ENCODE peak calls at places on chromosomes 12 and 14, in five cellular contexts. L is HCT116, K is H1, G is HepG2, A is GM12891. V is an unnamed sample.
A peak's percentile ranks its signal among the peaks of the same experiment; 100 is the strongest.

GRCh38 chr12:51972849-51973273 is 21.4 kb downstream of the ACVR1B start:
- DNase-seq in L (no peak), K (no peak), G (no peak), A (no peak), V (no peak)

GRCh38 chr14:80150301-80150700 is 61.0 kb downstream of the DIO2 start:
- DNase-seq in L (no peak), K (no peak), G (no peak), A (no peak), V (no peak)

GRCh38 chr12:56759270-56759908 is 3.7 kb upstream of the HSD17B6 start:
- DNase-seq in L (no peak), K (no peak), G (peak; percentile 95), A (no peak), V (no peak)

GRCh38 chr14:80055912-80056801 is 155.1 kb downstream of the DIO2 start:
- DNase-seq in L (no peak), K (peak; percentile 34), G (peak; percentile 16), A (no peak), V (no peak)

GRCh38 chr14:31206536-31207286 is 882 bp downstream of the HECTD1 start:
- DNase-seq in L (no peak), K (no peak), G (peak; percentile 50), A (peak; percentile 15), V (peak; percentile 90)

GRCh38 chr12:58920956-58921861 is 905 bp upstream of the LRIG3 start:
- DNase-seq in L (no peak), K (no peak), G (peak; percentile 53), A (no peak), V (no peak)

GRCh38 chr14:99055816-99056215 is 216.2 kb downstream of the BCL11B start:
- DNase-seq in L (no peak), K (no peak), G (no peak), A (no peak), V (peak; percentile 48)

GRCh38 chr12:8844665-8845064 is 22.2 kb downstream of the A2ML1 start:
- DNase-seq in L (no peak), K (no peak), G (peak; percentile 10), A (no peak), V (peak; percentile 48)

GRCh38 chr14:26448181-26448855 is 149.5 kb downstream of the NOVA1 start:
- DNase-seq in L (no peak), K (no peak), G (no peak), A (no peak), V (peak; percentile 17)

GRCh38 chr12:106837782-106838181 is 63.3 kb downstream of the RIC8B start:
- DNase-seq in L (no peak), K (no peak), G (no peak), A (no peak), V (no peak)

GRCh38 chr14:57352771-57353170 is 37.6 kb upstream of the NAA30 start:
- DNase-seq in L (no peak), K (no peak), G (no peak), A (no peak), V (no peak)

GRCh38 chr12:28027947-28028724 is 55.6 kb upstream of the PTHLH start:
- DNase-seq in L (no peak), K (no peak), G (no peak), A (no peak), V (no peak)

GRCh38 chr12:89663577-89664357 is 44.9 kb downstream of the ATP2B1 start:
- DNase-seq in L (no peak), K (no peak), G (no peak), A (no peak), V (no peak)

GRCh38 chr12:110249716-110250225 is 31.3 kb upstream of the ATP2A2 start:
- DNase-seq in L (no peak), K (no peak), G (peak; percentile 74), A (no peak), V (no peak)

GRCh38 chr12:93851245-93851665 is 174.1 kb downstream of the CRADD start:
- DNase-seq in L (no peak), K (no peak), G (no peak), A (no peak), V (no peak)

GRCh38 chr12:63420206-63420644 is 248.1 kb downstream of the DPY19L2 start:
- DNase-seq in L (peak; percentile 73), K (peak; percentile 58), G (peak; percentile 36), A (peak; percentile 14), V (no peak)

GRCh38 chr12:124720687-124721500 is 142.8 kb downstream of the SCARB1 start:
- DNase-seq in L (no peak), K (no peak), G (no peak), A (no peak), V (peak; percentile 53)

GRCh38 chr12:27345376-27345775 is 12.7 kb downstream of the BMAL2 start:
- DNase-seq in L (no peak), K (no peak), G (no peak), A (no peak), V (no peak)

GRCh38 chr14:64800000-64800399 is 79.7 kb downstream of the SPTB start:
- DNase-seq in L (peak; percentile 36), K (no peak), G (peak; percentile 35), A (no peak), V (peak; percentile 36)

GRCh38 chr14:39006721-39007410 is 96.2 kb downstream of the SEC23A start:
- DNase-seq in L (no peak), K (no peak), G (no peak), A (no peak), V (no peak)

GRCh38 chr12:28057856-28058615 is 85.5 kb upstream of the PTHLH start:
- DNase-seq in L (no peak), K (no peak), G (no peak), A (no peak), V (no peak)

GRCh38 chr12:100187857-100188519 is 12.6 kb upstream of the ACTR6 start:
- DNase-seq in L (no peak), K (no peak), G (no peak), A (no peak), V (no peak)

GRCh38 chr14:22973217-22974032 is 8.9 kb downstream of the AJUBA start:
- DNase-seq in L (no peak), K (no peak), G (peak; percentile 82), A (peak; percentile 30), V (peak; percentile 28)

GRCh38 chr12:53492830-53493609 is 6.2 kb downstream of the MAP3K12 start:
- DNase-seq in L (peak; percentile 64), K (peak; percentile 86), G (peak; percentile 81), A (peak; percentile 87), V (peak; percentile 99)

GRCh38 chr14:55451950-55452349 is 11.5 kb upstream of the TBPL2 start:
- DNase-seq in L (no peak), K (no peak), G (no peak), A (no peak), V (no peak)

GRCh38 chr14:55457496-55457895 is 17.1 kb upstream of the TBPL2 start:
- DNase-seq in L (no peak), K (no peak), G (no peak), A (no peak), V (no peak)

GRCh38 chr14:55450987-55451386 is 10.6 kb upstream of the TBPL2 start:
- DNase-seq in L (no peak), K (no peak), G (no peak), A (no peak), V (no peak)

GRCh38 chr14:55451398-55451797 is 11.0 kb upstream of the TBPL2 start:
- DNase-seq in L (no peak), K (no peak), G (no peak), A (no peak), V (no peak)

GRCh38 chr14:55454264-55455151 is 14.1 kb upstream of the TBPL2 start:
- DNase-seq in L (peak; percentile 83), K (no peak), G (peak; percentile 16), A (no peak), V (no peak)
- TF ChIP-seq POLR2AphosphoS5 in L (peak; percentile 58), K (no peak), G (no peak), A (no peak), V (no peak)

GRCh38 chr12:133124674-133125073 is 5.4 kb downstream of the ZNF891 start:
- DNase-seq in L (no peak), K (no peak), G (no peak), A (no peak), V (no peak)

GRCh38 chr12:133130808-133131128 is 341 bp downstream of the ZNF10 start:
- DNase-seq in L (no peak), K (no peak), G (no peak), A (no peak), V (peak; percentile 85)

GRCh38 chr12:133130038-133130807 is at the start of the genes ZNF10 and ZNF891:
- DNase-seq in L (no peak), K (peak; percentile 88), G (peak; percentile 90), A (peak; percentile 64), V (peak; percentile 100)

DNA sequence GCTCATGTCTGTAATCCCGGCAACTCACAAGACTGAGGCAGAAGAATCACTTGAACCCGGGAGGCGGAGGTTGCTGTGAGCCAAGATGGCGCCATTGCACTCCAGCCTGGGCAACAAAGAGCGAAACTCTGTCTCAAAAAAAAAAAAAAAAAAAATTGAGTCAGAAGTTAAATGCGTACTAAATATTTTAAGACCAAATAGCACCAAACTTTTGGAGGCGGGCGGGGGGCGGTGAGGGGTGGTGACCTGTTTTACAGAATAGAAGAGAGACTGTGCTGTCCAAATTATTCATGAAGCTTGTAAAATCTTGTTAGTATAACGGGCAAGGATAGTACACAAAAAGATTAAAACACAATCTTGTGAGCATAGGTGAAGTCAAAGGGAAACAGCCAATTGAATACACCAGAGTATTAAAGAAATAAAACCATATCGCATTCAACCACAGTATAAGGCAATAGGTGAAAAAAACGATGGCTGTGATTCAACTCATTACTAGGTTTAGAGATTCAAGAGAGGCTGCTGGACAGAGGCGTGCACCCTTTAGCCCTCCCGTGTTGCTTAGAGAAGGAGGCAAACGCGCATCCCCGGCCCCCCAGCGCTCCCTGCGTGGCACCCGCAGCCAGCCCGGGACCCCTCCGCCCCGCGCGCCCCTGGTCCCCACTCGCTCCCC is 571 bp downstream of the ZNF891 start:
- DNase-seq in L (no peak), K (no peak), G (peak; percentile 2), A (no peak), V (peak; percentile 30)
- TF ChIP-seq POLR2AphosphoS5 in L (no peak), K (no peak), G (no peak), A (no peak), V (no peak)

DNA sequence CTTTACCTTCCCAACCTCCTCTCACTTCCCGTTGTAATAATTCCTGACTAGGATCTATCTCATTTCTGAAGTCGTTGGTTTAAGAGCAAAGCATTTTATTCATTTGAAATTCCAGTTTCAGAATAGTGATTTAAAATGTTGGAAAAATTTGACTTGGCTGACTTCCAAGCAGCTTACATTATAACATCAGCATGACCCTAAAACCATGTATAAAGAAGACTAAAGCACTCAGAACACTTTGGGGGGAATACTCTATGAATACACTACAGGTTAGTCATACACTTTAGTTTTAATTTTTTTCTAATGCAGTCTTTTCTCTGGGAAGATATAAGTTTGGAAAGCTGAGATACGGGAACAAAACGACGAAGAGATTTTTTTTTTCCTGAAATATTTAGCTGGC is 161.1 kb downstream of the BTG1 start:
- DNase-seq in L (no peak), K (no peak), G (no peak), A (no peak), V (no peak)
- TF ChIP-seq POLR2AphosphoS5 in L (no peak), K (no peak), G (no peak), A (no peak), V (no peak)

GRCh38 chr12:112153181-112153899 is 28.0 kb downstream of the TRAFD1 start:
- DNase-seq in L (no peak), K (no peak), G (no peak), A (no peak), V (peak; percentile 15)
- TF ChIP-seq POLR2AphosphoS5 in L (no peak), K (no peak), G (no peak), A (no peak), V (no peak)

V was measured in upper lobe of left lung.